ENCODE peak calls at places on chromosomes 3 and 15, in six cellular contexts. K is IMR-90, H is PC-3, A is HCT116, I is GM23248, N is neuronal stem cell. Q is an unnamed sample.

GRCh38 chr3:80526153-80526552 is 758.4 kb upstream of the ROBO1 start:
- DNase-seq in K (no peak), H (peak; percentile 39), A (no peak), I (no peak), N (no peak), Q (no peak)

GRCh38 chr3:49799761-49800160 is at the start of gene CDHR4:
- DNase-seq in K (peak; percentile 72), H (peak; percentile 83), A (peak; percentile 43), I (peak; percentile 96), N (no peak), Q (peak; percentile 72)

GRCh38 chr3:111676177-111677021 is 81.3 kb upstream of the ZBED2 start:
- DNase-seq in K (no peak), H (peak; percentile 99), A (no peak), I (peak; percentile 42), N (no peak), Q (peak; percentile 88)

GRCh38 chr15:88658972-88659931 is 20.4 kb downstream of the ISG20 start:
- DNase-seq in K (peak; percentile 73), H (peak; percentile 89), A (peak; percentile 34), I (peak; percentile 88), N (no peak), Q (peak; percentile 85)

GRCh38 chr3:15427981-15428380 is 583 bp downstream of the EAF1 start:
- DNase-seq in K (no peak), H (no peak), A (no peak), I (no peak), N (no peak), Q (no peak)

GRCh38 chr15:97446138-97446537 is 514.4 kb upstream of the ARRDC4 start:
- DNase-seq in K (no peak), H (no peak), A (no peak), I (no peak), N (no peak), Q (no peak)

GRCh38 chr15:78390242-78390641 is 47.8 kb upstream of the IREB2 start:
- DNase-seq in K (no peak), H (no peak), A (no peak), I (no peak), N (no peak), Q (no peak)

GRCh38 chr3:122956685-122957455 is 70.7 kb downstream of the SEMA5B start:
- DNase-seq in K (no peak), H (no peak), A (no peak), I (no peak), N (no peak), Q (no peak)

GRCh38 chr15:85879334-85880163 is 84.8 kb upstream of the KLHL25 start:
- DNase-seq in K (no peak), H (peak; percentile 7), A (no peak), I (peak; percentile 46), N (no peak), Q (no peak)

GRCh38 chr3:58494107-58494506 is 2.2 kb downstream of the KCTD6 start:
- DNase-seq in K (no peak), H (no peak), A (no peak), I (no peak), N (no peak), Q (no peak)

GRCh38 chr15:31523655-31524049 is 197.0 kb downstream of the KLF13 start:
- DNase-seq in K (no peak), H (no peak), A (no peak), I (no peak), N (no peak), Q (no peak)

GRCh38 chr3:24943961-24944360 is 449.3 kb upstream of the THRB start:
- DNase-seq in K (no peak), H (no peak), A (no peak), I (no peak), N (no peak), Q (no peak)

GRCh38 chr15:83733206-83733605 is 79.3 kb downstream of the ADAMTSL3 start:
- DNase-seq in K (peak; percentile 6), H (peak; percentile 95), A (peak; percentile 32), I (peak; percentile 46), N (no peak), Q (peak; percentile 97)

GRCh38 chr3:185502987-185503386 is 4.2 kb upstream of the TMEM41A start:
- DNase-seq in K (no peak), H (no peak), A (no peak), I (no peak), N (no peak), Q (no peak)

GRCh38 chr15:38795471-38796245 is 231.0 kb upstream of the RASGRP1 start:
- DNase-seq in K (peak; percentile 54), H (no peak), A (no peak), I (peak; percentile 64), N (no peak), Q (no peak)

GRCh38 chr3:140724856-140725812 is 47.3 kb downstream of the TRIM42 start:
- DNase-seq in K (no peak), H (no peak), A (no peak), I (no peak), N (no peak), Q (no peak)

GRCh38 chr3:70824785-70825184 is 512.3 kb upstream of the MDFIC2 start:
- DNase-seq in K (peak; percentile 79), H (peak; percentile 93), A (no peak), I (peak; percentile 58), N (no peak), Q (peak; percentile 54)

GRCh38 chr3:124780356-124780755 is 50.1 kb downstream of the UMPS start:
- DNase-seq in K (peak; percentile 68), H (no peak), A (no peak), I (peak; percentile 93), N (no peak), Q (no peak)

GRCh38 chr3:106688463-106688862 is 688.8 kb upstream of the CCDC54 start:
- DNase-seq in K (peak; percentile 92), H (peak; percentile 94), A (no peak), I (peak; percentile 94), N (no peak), Q (peak; percentile 88)

GRCh38 chr3:106687905-106688304 is 689.3 kb upstream of the CCDC54 start:
- DNase-seq in K (no peak), H (no peak), A (no peak), I (no peak), N (no peak), Q (no peak)

GRCh38 chr3:106691476-106691875 is 685.8 kb upstream of the CCDC54 start:
- DNase-seq in K (no peak), H (no peak), A (no peak), I (no peak), N (no peak), Q (no peak)

GRCh38 chr3:106683931-106684330 is 693.3 kb upstream of the CCDC54 start:
- DNase-seq in K (no peak), H (peak; percentile 19), A (no peak), I (no peak), N (no peak), Q (peak; percentile 75)

GRCh38 chr3:106685751-106686150 is 691.5 kb upstream of the CCDC54 start:
- DNase-seq in K (no peak), H (peak; percentile 15), A (no peak), I (no peak), N (no peak), Q (peak; percentile 28)
- H2AFZ ChIP-seq in K (no peak overlapping the region), H (no peak overlapping the region), A (no peak overlapping the region), I (peak overlapping the region; percentile 9), N (no peak overlapping the region), Q (no peak overlapping the region)

GRCh38 chr3:16463119-16463518 is 50.4 kb downstream of the RFTN1 start:
- DNase-seq in K (no peak), H (no peak), A (no peak), I (no peak), N (no peak), Q (no peak)

GRCh38 chr3:16463914-16464313 is 49.6 kb downstream of the RFTN1 start:
- DNase-seq in K (no peak), H (no peak), A (no peak), I (no peak), N (no peak), Q (no peak)

GRCh38 chr3:16460886-16461285 is 52.6 kb downstream of the RFTN1 start:
- DNase-seq in K (no peak), H (no peak), A (no peak), I (no peak), N (no peak), Q (no peak)

GRCh38 chr3:16461463-16462245 is 51.8 kb downstream of the RFTN1 start:
- DNase-seq in K (no peak), H (no peak), A (no peak), I (no peak), N (no peak), Q (no peak)

GRCh38 chr3:16462679-16463078 is 50.8 kb downstream of the RFTN1 start:
- DNase-seq in K (no peak), H (no peak), A (no peak), I (no peak), N (no peak), Q (no peak)
- H3K9ac ChIP-seq in K (no peak overlapping the region), H (no peak overlapping the region), A (no peak overlapping the region), I (no peak overlapping the region), N (no peak overlapping the region), Q (no peak overlapping the region)

GRCh38 chr3:179653106-179653776 is 401 bp downstream of the USP13 start:
- DNase-seq in K (peak; percentile 82), H (peak; percentile 71), A (peak; percentile 12), I (peak; percentile 92), N (peak; percentile 71), Q (peak; percentile 82)

GRCh38 chr3:179651687-179652466 is 963 bp upstream of the USP13 start:
- DNase-seq in K (no peak), H (no peak), A (no peak), I (no peak), N (no peak), Q (no peak)

GRCh38 chr3:179653777-179654117 is 907 bp downstream of the USP13 start:
- DNase-seq in K (no peak), H (no peak), A (no peak), I (no peak), N (no peak), Q (no peak)

GRCh38 chr3:179655236-179655635 is 2.4 kb downstream of the USP13 start:
- DNase-seq in K (no peak), H (no peak), A (no peak), I (no peak), N (no peak), Q (no peak)

GRCh38 chr3:179652467-179653105 is at the start of gene USP13:
- DNase-seq in K (peak; percentile 83), H (peak; percentile 75), A (peak; percentile 66), I (peak; percentile 87), N (no peak), Q (peak; percentile 61)
- H2AFZ ChIP-seq in K (peak within 1 kb of the TSS; percentile 99), H (peak within 1 kb of the TSS; percentile 98), A (peak within 1 kb of the TSS; percentile 52), I (peak within 1 kb of the TSS; percentile 98), N (peak within 1 kb of the TSS; percentile 96), Q (peak within 1 kb of the TSS; percentile 93)

DNA sequence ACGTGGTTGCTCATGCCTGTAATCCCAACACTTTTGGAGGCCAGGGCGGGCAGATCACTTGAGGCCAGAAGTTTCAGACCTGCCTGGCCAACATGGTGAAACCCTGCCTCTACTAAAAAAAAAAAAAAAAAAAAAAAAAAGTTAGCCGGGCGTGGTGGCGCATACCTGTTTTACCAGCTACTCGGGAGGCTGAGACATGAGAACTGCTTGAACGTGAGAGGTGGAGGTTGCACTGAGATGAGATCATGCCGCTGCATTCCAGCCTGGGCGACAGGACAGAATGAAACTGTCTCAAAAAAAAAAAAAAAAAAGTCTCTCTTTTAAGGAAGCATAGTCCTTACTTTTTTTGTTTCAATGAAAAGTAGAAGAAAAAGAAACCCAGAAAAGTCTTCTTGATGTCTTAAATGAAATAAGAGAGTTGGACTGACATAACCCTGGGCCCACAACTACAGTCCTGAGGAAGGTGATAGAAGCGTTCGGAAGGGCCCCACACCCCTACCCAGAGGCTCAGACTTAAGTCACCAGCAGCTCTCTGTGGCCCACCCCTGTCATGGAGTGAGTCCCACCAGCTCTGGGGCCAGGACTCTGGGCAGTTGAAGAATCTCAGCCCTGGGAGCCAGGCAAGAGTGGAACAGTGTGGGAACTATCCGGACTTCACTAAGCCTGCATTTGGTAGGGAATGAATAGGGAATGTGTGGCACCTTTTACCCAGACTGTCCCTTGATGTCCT is 2.6 kb downstream of the NME9 start:
- DNase-seq in K (no peak), H (no peak), A (no peak), I (no peak), N (no peak), Q (no peak)
- H3K9ac ChIP-seq in K (no peak overlapping the region), H (no peak overlapping the region), A (no peak overlapping the region), I (no peak overlapping the region), N (no peak overlapping the region), Q (no peak overlapping the region)

Q was measured in mammary epithelial cell.